ENCODE peak calls at places on chromosomes 2 and 18, in eight cellular contexts. N is Caki2; A is OCI-M1; L is Panc1; Z is LoVo; I is GM13976; O is activated CD4-positive, alpha-beta T cell treated with anti-CD3 and anti-CD28 coated beads, Interleukin-2, amount 50 U/mL, for 48 hours; Y is activated CD8-positive, alpha-beta memory T cell treated with anti-CD3 and anti-CD28 coated beads, Interleukin-2, amount 10 ng/mL, durations not matched to agents 7 days and 5 days. B is an unnamed sample.

GRCh38 chr2:48284624-48285212 is 245.2 kb upstream of the STON1 start:
- DNase-seq in N (no peak), A (peak; percentile 50), L (no peak), Z (no peak), I (no peak), O (no peak), Y (no peak), B (no peak)

GRCh38 chr2:231674587-231675334 is 33.6 kb upstream of the PTMA start:
- DNase-seq in N (peak; percentile 78), A (peak; percentile 81), L (no peak), Z (no peak), I (peak; percentile 77), O (peak; percentile 75), Y (peak; percentile 75), B (peak; percentile 87)

GRCh38 chr2:225400060-225400511 is 576 bp downstream of the NYAP2 start:
- DNase-seq in N (peak; percentile 26), A (peak; percentile 46), L (no peak), Z (peak; percentile 39), I (no peak), O (peak; percentile 1), Y (no peak), B (peak; percentile 65)

GRCh38 chr2:47360283-47360682 is 42.7 kb upstream of the MSH2 start:
- DNase-seq in N (no peak), A (no peak), L (no peak), Z (peak; percentile 34), I (no peak), O (no peak), Y (no peak), B (no peak)

GRCh38 chr2:64134813-64135212 is 9.4 kb downstream of the PELI1 start:
- DNase-seq in N (no peak), A (no peak), L (no peak), Z (no peak), I (no peak), O (no peak), Y (no peak), B (no peak)

GRCh38 chr2:133841905-133842304 is 273.6 kb upstream of the NCKAP5 start:
- DNase-seq in N (peak; percentile 84), A (no peak), L (no peak), Z (no peak), I (no peak), O (no peak), Y (no peak), B (no peak)

GRCh38 chr2:44715671-44716077 is 225.8 kb upstream of the SIX3 start:
- DNase-seq in N (peak; percentile 35), A (peak; percentile 16), L (no peak), Z (no peak), I (no peak), O (no peak), Y (no peak), B (peak; percentile 57)

GRCh38 chr2:23549051-23549450 is 164.1 kb downstream of the KLHL29 start:
- DNase-seq in N (no peak), A (no peak), L (no peak), Z (no peak), I (no peak), O (no peak), Y (no peak), B (no peak)

GRCh38 chr2:85668009-85668856 is at the start of gene SFTPB:
- DNase-seq in N (no peak), A (no peak), L (no peak), Z (no peak), I (no peak), O (no peak), Y (no peak), B (no peak)

GRCh38 chr18:67483237-67483636 is 33.3 kb downstream of the DSEL start:
- DNase-seq in N (no peak), A (peak; percentile 19), L (no peak), Z (no peak), I (no peak), O (no peak), Y (no peak), B (no peak)

GRCh38 chr2:47429795-47430194 is 26.8 kb downstream of the MSH2 start:
- DNase-seq in N (no peak), A (no peak), L (no peak), Z (no peak), I (no peak), O (no peak), Y (no peak), B (no peak)

GRCh38 chr18:79375441-79375840 is 20.3 kb upstream of the NFATC1 start:
- DNase-seq in N (no peak), A (no peak), L (no peak), Z (no peak), I (no peak), O (no peak), Y (no peak), B (no peak)

GRCh38 chr2:37378411-37378810 is 34.0 kb downstream of the QPCT start:
- DNase-seq in N (peak; percentile 19), A (no peak), L (no peak), Z (peak; percentile 84), I (no peak), O (no peak), Y (no peak), B (no peak)

GRCh38 chr18:54205951-54206350 is 18.5 kb downstream of the MBD2 start:
- DNase-seq in N (no peak), A (no peak), L (no peak), Z (no peak), I (no peak), O (no peak), Y (no peak), B (no peak)

GRCh38 chr2:8636691-8637636 is 44.9 kb upstream of the ID2 start:
- DNase-seq in N (peak; percentile 49), A (no peak), L (no peak), Z (no peak), I (no peak), O (no peak), Y (no peak), B (no peak)

GRCh38 chr2:155456222-155456621 is 757.7 kb downstream of the KCNJ3 start:
- DNase-seq in N (no peak), A (no peak), L (no peak), Z (no peak), I (no peak), O (no peak), Y (no peak), B (no peak)

GRCh38 chr18:32674491-32674890 is 98.3 kb downstream of the KLHL14 start:
- DNase-seq in N (no peak), A (peak; percentile 23), L (no peak), Z (no peak), I (no peak), O (no peak), Y (no peak), B (no peak)

GRCh38 chr2:58140508-58141072 is 94.0 kb downstream of the VRK2 start:
- DNase-seq in N (no peak), A (no peak), L (no peak), Z (no peak), I (no peak), O (no peak), Y (no peak), B (no peak)

GRCh38 chr2:135072125-135072997 is 20.3 kb downstream of the RAB3GAP1 start:
- DNase-seq in N (peak; percentile 18), A (peak; percentile 45), L (no peak), Z (no peak), I (no peak), O (no peak), Y (no peak), B (no peak)

GRCh38 chr18:5298156-5298852 is 2.8 kb upstream of the ZBTB14 start:
- DNase-seq in N (no peak), A (no peak), L (no peak), Z (no peak), I (no peak), O (no peak), Y (no peak), B (no peak)

GRCh38 chr2:36478332-36478738 is 119.6 kb downstream of the FEZ2 start:
- DNase-seq in N (peak; percentile 51), A (peak; percentile 77), L (peak; percentile 90), Z (no peak), I (no peak), O (no peak), Y (no peak), B (no peak)

GRCh38 chr2:226740039-226740648 is 59.5 kb downstream of the IRS1 start:
- DNase-seq in N (no peak), A (no peak), L (no peak), Z (peak; percentile 35), I (no peak), O (no peak), Y (no peak), B (no peak)

GRCh38 chr18:31199190-31199769 is 36.6 kb upstream of the DSC1 start:
- DNase-seq in N (no peak), A (no peak), L (no peak), Z (peak; percentile 51), I (no peak), O (no peak), Y (no peak), B (no peak)

GRCh38 chr2:201852878-201853415 is 46.6 kb downstream of the CDK15 start:
- DNase-seq in N (no peak), A (no peak), L (no peak), Z (no peak), I (no peak), O (no peak), Y (no peak), B (no peak)

GRCh38 chr2:85772841-85773491 is 19.2 kb downstream of the ATOH8 start:
- DNase-seq in N (no peak), A (no peak), L (no peak), Z (no peak), I (no peak), O (no peak), Y (no peak), B (no peak)

GRCh38 chr2:171459498-171459897 is 25.5 kb downstream of the DCAF17 start:
- DNase-seq in N (no peak), A (no peak), L (no peak), Z (no peak), I (no peak), O (no peak), Y (no peak), B (no peak)

GRCh38 chr18:54284967-54285785 is 15.9 kb downstream of the POLI start:
- DNase-seq in N (peak; percentile 49), A (no peak), L (no peak), Z (no peak), I (peak; percentile 52), O (peak; percentile 78), Y (peak; percentile 92), B (no peak)

GRCh38 chr2:231361701-231362588 is 33.6 kb upstream of the B3GNT7 start:
- DNase-seq in N (no peak), A (peak; percentile 34), L (no peak), Z (no peak), I (peak; percentile 87), O (no peak), Y (peak; percentile 71), B (no peak)

GRCh38 chr2:144325086-144325485 is 194.8 kb downstream of the ZEB2 start:
- DNase-seq in N (peak; percentile 67), A (no peak), L (no peak), Z (no peak), I (peak; percentile 42), O (peak; percentile 23), Y (peak; percentile 90), B (no peak)

GRCh38 chr18:50473896-50474295 is 86.0 kb upstream of the MAPK4 start:
- DNase-seq in N (no peak), A (no peak), L (no peak), Z (no peak), I (no peak), O (no peak), Y (no peak), B (no peak)

GRCh38 chr2:176088048-176088936 is 4.2 kb upstream of the HOXD13 start:
- DNase-seq in N (peak; percentile 59), A (peak; percentile 78), L (no peak), Z (peak; percentile 61), I (peak; percentile 76), O (no peak), Y (no peak), B (peak; percentile 65)

GRCh38 chr2:211371465-211371864 is 815.1 kb downstream of the CPS1 start:
- DNase-seq in N (no peak), A (no peak), L (no peak), Z (no peak), I (no peak), O (no peak), Y (no peak), B (no peak)

GRCh38 chr2:237923507-237924163 is 43.2 kb upstream of the UBE2F start:
- DNase-seq in N (peak; percentile 33), A (peak; percentile 22), L (peak; percentile 12), Z (peak; percentile 72), I (peak; percentile 92), O (peak; percentile 86), Y (peak; percentile 77), B (peak; percentile 63)